ENCODE peak calls at places on chromosomes 4 and X, in eight cellular contexts. One of them, this sample, is unnamed.

GRCh38 chr4:78656968-78657445 is 105.4 kb downstream of the ANXA3 start:
- DNase-seq in CD8-positive, alpha-beta memory T cell: no peak
- DNase-seq in aorta: no peak
- DNase-seq in astrocyte: peak
- DNase-seq in RWPE2: no peak
- DNase-seq in CD4-positive, alpha-beta memory T cell: peak
- DNase-seq in left ventricle myocardium inferior: no peak
- DNase-seq in fibroblast of lung: no peak
- DNase-seq in this sample: no peak

GRCh38 chrX:104310084-104310483 is 55.4 kb upstream of the ESX1 start:
- DNase-seq in RWPE2: no peak
- DNase-seq in CD8-positive, alpha-beta memory T cell: no peak
- DNase-seq in left ventricle myocardium inferior: no peak
- DNase-seq in fibroblast of lung: peak
- DNase-seq in astrocyte: peak
- DNase-seq in aorta: no peak
- DNase-seq in CD4-positive, alpha-beta memory T cell: no peak
- DNase-seq in this sample: no peak

GRCh38 chr4:1899149-1900086 is 28.2 kb downstream of the NSD2 start:
- DNase-seq in fibroblast of lung: peak
- DNase-seq in CD4-positive, alpha-beta memory T cell: peak
- DNase-seq in astrocyte: peak
- DNase-seq in CD8-positive, alpha-beta memory T cell: peak
- DNase-seq in aorta: peak
- DNase-seq in RWPE2: no peak
- DNase-seq in left ventricle myocardium inferior: peak
- DNase-seq in this sample: peak

GRCh38 chrX:153491351-153492152 is 3.2 kb upstream of the BGN start:
- DNase-seq in aorta: no peak
- DNase-seq in RWPE2: no peak
- DNase-seq in CD4-positive, alpha-beta memory T cell: no peak
- DNase-seq in left ventricle myocardium inferior: no peak
- DNase-seq in astrocyte: no peak
- DNase-seq in fibroblast of lung: peak
- DNase-seq in CD8-positive, alpha-beta memory T cell: no peak
- DNase-seq in this sample: no peak

GRCh38 chr4:98710831-98711230 is 52.4 kb upstream of the TSPAN5 start:
- DNase-seq in CD8-positive, alpha-beta memory T cell: no peak
- DNase-seq in fibroblast of lung: no peak
- DNase-seq in RWPE2: no peak
- DNase-seq in CD4-positive, alpha-beta memory T cell: no peak
- DNase-seq in aorta: no peak
- DNase-seq in left ventricle myocardium inferior: no peak
- DNase-seq in astrocyte: peak
- DNase-seq in this sample: no peak

GRCh38 chr4:5575941-5576340 is 132.4 kb downstream of the EVC2 start:
- DNase-seq in aorta: no peak
- DNase-seq in fibroblast of lung: no peak
- DNase-seq in CD8-positive, alpha-beta memory T cell: no peak
- DNase-seq in RWPE2: no peak
- DNase-seq in astrocyte: no peak
- DNase-seq in left ventricle myocardium inferior: no peak
- DNase-seq in CD4-positive, alpha-beta memory T cell: no peak
- DNase-seq in this sample: no peak

GRCh38 chr4:137819964-137820383 is 287.7 kb upstream of the PCDH18 start:
- DNase-seq in CD8-positive, alpha-beta memory T cell: no peak
- DNase-seq in aorta: no peak
- DNase-seq in astrocyte: peak
- DNase-seq in CD4-positive, alpha-beta memory T cell: no peak
- DNase-seq in RWPE2: no peak
- DNase-seq in left ventricle myocardium inferior: no peak
- DNase-seq in fibroblast of lung: peak
- DNase-seq in this sample: no peak

GRCh38 chr4:61210186-61210939 is 10.2 kb downstream of the ADGRL3 start:
- DNase-seq in fibroblast of lung: no peak
- DNase-seq in CD8-positive, alpha-beta memory T cell: no peak
- DNase-seq in aorta: no peak
- DNase-seq in CD4-positive, alpha-beta memory T cell: no peak
- DNase-seq in left ventricle myocardium inferior: no peak
- DNase-seq in astrocyte: no peak
- DNase-seq in RWPE2: no peak
- DNase-seq in this sample: peak

GRCh38 chr4:83328486-83328885 is 6.2 kb downstream of the HPSE start:
- DNase-seq in RWPE2: no peak
- DNase-seq in fibroblast of lung: no peak
- DNase-seq in CD4-positive, alpha-beta memory T cell: no peak
- DNase-seq in left ventricle myocardium inferior: no peak
- DNase-seq in aorta: no peak
- DNase-seq in CD8-positive, alpha-beta memory T cell: no peak
- DNase-seq in astrocyte: no peak
- DNase-seq in this sample: no peak

GRCh38 chr4:38870098-38870850 is 2.7 kb downstream of the FAM114A1 start:
- DNase-seq in left ventricle myocardium inferior: no peak
- DNase-seq in RWPE2: no peak
- DNase-seq in fibroblast of lung: no peak
- DNase-seq in astrocyte: no peak
- DNase-seq in CD4-positive, alpha-beta memory T cell: no peak
- DNase-seq in CD8-positive, alpha-beta memory T cell: no peak
- DNase-seq in aorta: no peak
- DNase-seq in this sample: no peak

GRCh38 chrX:103442536-103442901 is 66.2 kb downstream of the BEX3 start:
- DNase-seq in CD8-positive, alpha-beta memory T cell: no peak
- DNase-seq in fibroblast of lung: peak
- DNase-seq in aorta: no peak
- DNase-seq in RWPE2: no peak
- DNase-seq in left ventricle myocardium inferior: no peak
- DNase-seq in CD4-positive, alpha-beta memory T cell: no peak
- DNase-seq in astrocyte: peak
- DNase-seq in this sample: no peak

GRCh38 chr4:110900206-110900769 is 277.4 kb upstream of the PITX2 start:
- DNase-seq in left ventricle myocardium inferior: no peak
- DNase-seq in fibroblast of lung: no peak
- DNase-seq in CD4-positive, alpha-beta memory T cell: no peak
- DNase-seq in RWPE2: no peak
- DNase-seq in aorta: no peak
- DNase-seq in CD8-positive, alpha-beta memory T cell: no peak
- DNase-seq in astrocyte: no peak
- DNase-seq in this sample: no peak

GRCh38 chr4:76993787-76994641 is 44.5 kb downstream of the SEPTIN11 start:
- DNase-seq in CD4-positive, alpha-beta memory T cell: peak
- DNase-seq in CD8-positive, alpha-beta memory T cell: peak
- DNase-seq in astrocyte: no peak
- DNase-seq in aorta: no peak
- DNase-seq in fibroblast of lung: no peak
- DNase-seq in left ventricle myocardium inferior: no peak
- DNase-seq in RWPE2: no peak
- DNase-seq in this sample: no peak

GRCh38 chr4:113434247-113434587 is 327.3 kb downstream of the CAMK2D start:
- DNase-seq in RWPE2: no peak
- DNase-seq in fibroblast of lung: peak
- DNase-seq in astrocyte: peak
- DNase-seq in left ventricle myocardium inferior: no peak
- DNase-seq in CD4-positive, alpha-beta memory T cell: no peak
- DNase-seq in CD8-positive, alpha-beta memory T cell: no peak
- DNase-seq in aorta: no peak
- DNase-seq in this sample: no peak

GRCh38 chr4:19309365-19309764 is 942.3 kb upstream of the SLIT2 start:
- DNase-seq in CD4-positive, alpha-beta memory T cell: no peak
- DNase-seq in aorta: no peak
- DNase-seq in RWPE2: no peak
- DNase-seq in fibroblast of lung: peak
- DNase-seq in CD8-positive, alpha-beta memory T cell: no peak
- DNase-seq in left ventricle myocardium inferior: no peak
- DNase-seq in astrocyte: peak
- DNase-seq in this sample: no peak

GRCh38 chr4:1232661-1233621 is 16.0 kb downstream of the CTBP1 start:
- DNase-seq in RWPE2: no peak
- DNase-seq in CD8-positive, alpha-beta memory T cell: no peak
- DNase-seq in aorta: peak
- DNase-seq in CD4-positive, alpha-beta memory T cell: no peak
- DNase-seq in astrocyte: peak
- DNase-seq in fibroblast of lung: peak
- DNase-seq in left ventricle myocardium inferior: peak
- DNase-seq in this sample: no peak

GRCh38 chr4:82786004-82786400 is 12.6 kb downstream of the SCD5 start:
- DNase-seq in left ventricle myocardium inferior: no peak
- DNase-seq in CD8-positive, alpha-beta memory T cell: no peak
- DNase-seq in RWPE2: no peak
- DNase-seq in astrocyte: peak
- DNase-seq in fibroblast of lung: no peak
- DNase-seq in aorta: no peak
- DNase-seq in CD4-positive, alpha-beta memory T cell: no peak
- DNase-seq in this sample: no peak

GRCh38 chrX:105458846-105459245 is 238.4 kb upstream of the TEX13A start:
- DNase-seq in aorta: no peak
- DNase-seq in astrocyte: no peak
- DNase-seq in left ventricle myocardium inferior: no peak
- DNase-seq in CD8-positive, alpha-beta memory T cell: no peak
- DNase-seq in RWPE2: no peak
- DNase-seq in CD4-positive, alpha-beta memory T cell: no peak
- DNase-seq in fibroblast of lung: no peak
- DNase-seq in this sample: no peak

DNA sequence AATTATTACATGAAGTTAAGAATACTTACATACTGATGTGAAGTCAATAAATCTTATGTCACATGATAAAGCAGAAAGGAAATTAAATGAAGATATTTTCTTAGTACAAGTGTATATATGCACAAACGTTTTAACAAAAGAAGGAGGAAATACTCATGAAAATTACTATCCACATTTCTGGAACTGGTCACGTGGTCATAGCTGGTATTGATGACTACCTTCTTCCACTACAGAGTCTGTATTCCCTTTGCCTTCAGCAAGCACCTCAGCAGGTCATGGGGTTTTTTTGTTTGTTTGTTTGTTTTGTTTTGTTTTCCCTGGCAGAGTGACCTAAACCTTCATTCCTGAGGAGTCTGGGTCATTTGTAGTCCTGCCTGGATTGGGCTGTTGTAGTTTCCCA is 174.9 kb upstream of the BANK1 start:
- DNase-seq in left ventricle myocardium inferior: no peak
- DNase-seq in astrocyte: no peak
- DNase-seq in RWPE2: no peak
- DNase-seq in fibroblast of lung: no peak
- DNase-seq in aorta: no peak
- DNase-seq in CD4-positive, alpha-beta memory T cell: no peak
- DNase-seq in CD8-positive, alpha-beta memory T cell: no peak
- DNase-seq in this sample: no peak
- H3K27ac ChIP-seq in left ventricle myocardium inferior: no peak
- H3K27ac ChIP-seq in astrocyte: no peak
- H3K27ac ChIP-seq in RWPE2: no peak
- H3K27ac ChIP-seq in fibroblast of lung: no peak
- H3K27ac ChIP-seq in aorta: no peak
- H3K27ac ChIP-seq in CD4-positive, alpha-beta memory T cell: no peak
- H3K27ac ChIP-seq in CD8-positive, alpha-beta memory T cell: no peak
- H3K27ac ChIP-seq in this sample: no peak

GRCh38 chrX:133649659-133650058 is 234.4 kb upstream of the GPC4 start:
- DNase-seq in astrocyte: no peak
- DNase-seq in fibroblast of lung: no peak
- DNase-seq in CD4-positive, alpha-beta memory T cell: no peak
- DNase-seq in aorta: no peak
- DNase-seq in CD8-positive, alpha-beta memory T cell: no peak
- DNase-seq in RWPE2: no peak
- DNase-seq in left ventricle myocardium inferior: no peak
- DNase-seq in this sample: no peak

GRCh38 chrX:133653363-133653762 is 238.1 kb upstream of the GPC4 start:
- DNase-seq in RWPE2: no peak
- DNase-seq in CD8-positive, alpha-beta memory T cell: no peak
- DNase-seq in CD4-positive, alpha-beta memory T cell: no peak
- DNase-seq in astrocyte: no peak
- DNase-seq in fibroblast of lung: no peak
- DNase-seq in aorta: no peak
- DNase-seq in left ventricle myocardium inferior: no peak
- DNase-seq in this sample: no peak

GRCh38 chrX:133648594-133648993 is 233.3 kb upstream of the GPC4 start:
- DNase-seq in RWPE2: no peak
- DNase-seq in left ventricle myocardium inferior: no peak
- DNase-seq in CD4-positive, alpha-beta memory T cell: no peak
- DNase-seq in CD8-positive, alpha-beta memory T cell: no peak
- DNase-seq in fibroblast of lung: no peak
- DNase-seq in astrocyte: no peak
- DNase-seq in aorta: no peak
- DNase-seq in this sample: no peak

GRCh38 chrX:133652185-133652584 is 236.9 kb upstream of the GPC4 start:
- DNase-seq in astrocyte: no peak
- DNase-seq in left ventricle myocardium inferior: no peak
- DNase-seq in CD8-positive, alpha-beta memory T cell: no peak
- DNase-seq in aorta: no peak
- DNase-seq in CD4-positive, alpha-beta memory T cell: no peak
- DNase-seq in fibroblast of lung: no peak
- DNase-seq in RWPE2: no peak
- DNase-seq in this sample: no peak

DNA sequence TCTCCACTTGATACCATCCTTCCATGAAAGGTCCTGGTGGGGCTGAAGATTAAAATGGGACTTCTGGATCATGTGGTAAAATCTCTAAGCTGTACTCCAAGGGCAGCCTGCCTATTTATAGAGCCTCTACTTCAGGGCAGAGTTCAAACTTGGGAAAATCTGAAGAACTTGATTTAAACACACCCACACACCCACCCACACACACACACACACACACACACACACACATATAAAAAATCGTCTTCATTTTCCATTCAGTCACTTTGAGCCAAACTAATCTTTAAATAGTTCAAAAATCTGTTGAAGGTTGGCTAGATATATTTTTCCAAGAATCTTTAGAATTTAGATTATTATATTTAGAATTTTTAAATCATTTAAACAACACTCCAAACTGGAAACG is 235.0 kb upstream of the GPC4 start:
- DNase-seq in CD4-positive, alpha-beta memory T cell: no peak
- DNase-seq in fibroblast of lung: no peak
- DNase-seq in aorta: no peak
- DNase-seq in RWPE2: no peak
- DNase-seq in left ventricle myocardium inferior: no peak
- DNase-seq in CD8-positive, alpha-beta memory T cell: no peak
- DNase-seq in astrocyte: no peak
- DNase-seq in this sample: no peak
- H3K27ac ChIP-seq in CD4-positive, alpha-beta memory T cell: no peak
- H3K27ac ChIP-seq in fibroblast of lung: no peak
- H3K27ac ChIP-seq in aorta: no peak
- H3K27ac ChIP-seq in RWPE2: no peak
- H3K27ac ChIP-seq in left ventricle myocardium inferior: no peak
- H3K27ac ChIP-seq in CD8-positive, alpha-beta memory T cell: no peak
- H3K27ac ChIP-seq in astrocyte: no peak
- H3K27ac ChIP-seq in this sample: no peak

GRCh38 chrX:13151806-13152510 is 107.5 kb upstream of the FAM9C start:
- DNase-seq in RWPE2: no peak
- DNase-seq in fibroblast of lung: no peak
- DNase-seq in astrocyte: peak
- DNase-seq in CD4-positive, alpha-beta memory T cell: peak
- DNase-seq in left ventricle myocardium inferior: no peak
- DNase-seq in CD8-positive, alpha-beta memory T cell: peak
- DNase-seq in aorta: no peak
- DNase-seq in this sample: no peak
- H3K27ac ChIP-seq in RWPE2: no peak
- H3K27ac ChIP-seq in fibroblast of lung: peak
- H3K27ac ChIP-seq in astrocyte: peak
- H3K27ac ChIP-seq in CD4-positive, alpha-beta memory T cell: peak
- H3K27ac ChIP-seq in left ventricle myocardium inferior: peak
- H3K27ac ChIP-seq in CD8-positive, alpha-beta memory T cell: peak
- H3K27ac ChIP-seq in aorta: no peak
- H3K27ac ChIP-seq in this sample: no peak

DNA sequence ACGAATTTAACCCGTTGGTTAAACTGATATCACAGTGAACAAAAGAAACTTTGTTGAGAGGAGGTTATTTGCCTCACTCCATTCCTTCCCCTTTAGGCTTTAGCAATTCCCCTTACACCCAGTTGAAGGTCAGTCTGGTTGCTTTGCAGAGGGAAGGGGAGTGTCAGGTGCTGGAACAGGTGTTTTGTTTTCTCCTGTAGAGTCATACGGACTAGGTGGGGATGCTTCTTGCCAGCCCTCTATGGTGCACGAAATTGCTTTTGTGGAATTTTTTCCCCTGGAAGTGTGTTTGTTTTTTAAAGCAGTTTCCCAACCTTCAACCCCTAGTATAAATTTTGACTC is 33.1 kb downstream of the DLG3 start:
- DNase-seq in aorta: no peak
- DNase-seq in CD8-positive, alpha-beta memory T cell: no peak
- DNase-seq in fibroblast of lung: no peak
- DNase-seq in astrocyte: no peak
- DNase-seq in CD4-positive, alpha-beta memory T cell: no peak
- DNase-seq in RWPE2: no peak
- DNase-seq in left ventricle myocardium inferior: no peak
- DNase-seq in this sample: no peak
- H3K27ac ChIP-seq in aorta: no peak
- H3K27ac ChIP-seq in CD8-positive, alpha-beta memory T cell: no peak
- H3K27ac ChIP-seq in fibroblast of lung: peak
- H3K27ac ChIP-seq in astrocyte: peak
- H3K27ac ChIP-seq in CD4-positive, alpha-beta memory T cell: no peak
- H3K27ac ChIP-seq in RWPE2: peak
- H3K27ac ChIP-seq in left ventricle myocardium inferior: peak
- H3K27ac ChIP-seq in this sample: no peak